ENCODE peak calls at places on chromosomes 2 and 18, in seven cellular contexts. K is HepG2, Q is H1, G is HCT116, Y is GM12878, S is SK-N-SH, E is K562. C is an unnamed sample.

GRCh38 chr2:74020717-74021406 is 36.2 kb downstream of the TET3 start:
- DNase-seq in K (no peak), Q (no peak), G (no peak), Y (no peak), S (no peak), E (no peak), C (no peak)

GRCh38 chr2:96098900-96099590 is 17.3 kb downstream of the ADRA2B start:
- DNase-seq in K (no peak), Q (peak), G (no peak), Y (no peak), S (no peak), E (no peak), C (no peak)

GRCh38 chr2:196278491-196278911 is 107.1 kb upstream of the STK17B start:
- DNase-seq in K (no peak), Q (no peak), G (no peak), Y (no peak), S (no peak), E (no peak), C (no peak)

GRCh38 chr2:118222643-118223486 is 134.6 kb downstream of the INSIG2 start:
- DNase-seq in K (no peak), Q (peak), G (no peak), Y (no peak), S (no peak), E (no peak), C (no peak)

GRCh38 chr2:169193624-169194023 is 124.3 kb downstream of the DHRS9 start:
- DNase-seq in K (no peak), Q (no peak), G (no peak), Y (no peak), S (no peak), E (no peak), C (no peak)

GRCh38 chr18:50424877-50425690 is 50.2 kb downstream of the SKA1 start:
- DNase-seq in K (peak), Q (no peak), G (no peak), Y (no peak), S (no peak), E (peak), C (no peak)

GRCh38 chr2:220451438-220451837 is 824.0 kb downstream of the SLC4A3 start:
- DNase-seq in K (no peak), Q (no peak), G (no peak), Y (no peak), S (no peak), E (no peak), C (no peak)

GRCh38 chr2:21424375-21424774 is 300.6 kb downstream of the TDRD15 start:
- DNase-seq in K (no peak), Q (no peak), G (no peak), Y (no peak), S (no peak), E (no peak), C (no peak)

GRCh38 chr2:96815326-96816126 is 542 bp upstream of the CNNM3 start:
- DNase-seq in K (peak), Q (no peak), G (no peak), Y (no peak), S (peak), E (no peak), C (no peak)

GRCh38 chr2:172985139-172985874 is 90.3 kb upstream of the MAP3K20 start:
- DNase-seq in K (no peak), Q (no peak), G (peak), Y (no peak), S (peak), E (no peak), C (peak)

GRCh38 chr2:190722825-190723224 is 73.9 kb downstream of the NAB1 start:
- DNase-seq in K (no peak), Q (no peak), G (no peak), Y (no peak), S (no peak), E (no peak), C (no peak)

GRCh38 chr18:44789704-44790103 is 109.0 kb downstream of the SETBP1 start:
- DNase-seq in K (peak), Q (no peak), G (no peak), Y (no peak), S (peak), E (no peak), C (no peak)

GRCh38 chr2:197248623-197249022 is 62.0 kb downstream of the ANKRD44 start:
- DNase-seq in K (no peak), Q (no peak), G (no peak), Y (no peak), S (no peak), E (no peak), C (no peak)

GRCh38 chr2:174634130-174635014 is 36.8 kb upstream of the WIPF1 start:
- DNase-seq in K (no peak), Q (no peak), G (no peak), Y (peak), S (no peak), E (peak), C (no peak)

GRCh38 chr2:96340493-96341414 is 5.2 kb downstream of the NCAPH start:
- DNase-seq in K (no peak), Q (no peak), G (no peak), Y (no peak), S (no peak), E (no peak), C (no peak)

GRCh38 chr2:217510790-217511291 is 492.0 kb downstream of the TNS1 start:
- DNase-seq in K (peak), Q (peak), G (peak), Y (peak), S (peak), E (peak), C (peak)

GRCh38 chr2:230090978-230091377 is 22.3 kb upstream of the SLC16A14 start:
- DNase-seq in K (no peak), Q (no peak), G (no peak), Y (no peak), S (no peak), E (no peak), C (no peak)

GRCh38 chr2:191885650-191886049 is 38.8 kb upstream of the CAVIN2 start:
- DNase-seq in K (no peak), Q (no peak), G (no peak), Y (no peak), S (no peak), E (no peak), C (no peak)

GRCh38 chr2:200380833-200381542 is 74.5 kb downstream of the SPATS2L start:
- DNase-seq in K (no peak), Q (no peak), G (no peak), Y (no peak), S (no peak), E (peak), C (no peak)

GRCh38 chr2:26352892-26353291 is 6.3 kb upstream of the ADGRF3 start:
- DNase-seq in K (no peak), Q (no peak), G (peak), Y (no peak), S (no peak), E (no peak), C (no peak)

GRCh38 chr18:30457156-30457555 is 585.4 kb downstream of the DSC3 start:
- DNase-seq in K (no peak), Q (no peak), G (peak), Y (no peak), S (no peak), E (no peak), C (no peak)

GRCh38 chr2:181917378-181917735 is 25.8 kb downstream of the ITPRID2 start:
- DNase-seq in K (no peak), Q (no peak), G (no peak), Y (no peak), S (no peak), E (no peak), C (no peak)

DNA sequence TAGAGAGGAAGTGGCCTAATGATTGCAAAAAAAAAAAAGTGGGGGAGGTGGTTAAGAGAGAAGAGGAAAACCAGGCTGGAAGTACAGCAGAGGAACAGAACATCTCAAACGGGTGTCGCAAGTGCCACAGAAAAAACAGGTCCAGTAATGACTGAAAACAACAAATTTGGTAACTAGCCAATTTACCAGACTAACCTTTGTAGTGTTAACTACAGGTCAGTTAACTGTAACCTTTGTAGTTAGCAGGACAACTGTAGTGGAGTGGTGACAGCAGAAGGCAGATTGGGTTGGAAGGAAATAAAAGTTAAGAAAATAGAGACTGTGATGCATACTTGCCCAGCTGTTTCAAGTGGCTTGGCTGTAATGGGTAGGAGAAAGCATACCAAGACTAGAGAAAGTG is 91.4 kb upstream of the CHST9 start:
- DNase-seq in K (no peak), Q (no peak), G (no peak), Y (no peak), S (no peak), E (no peak), C (no peak)
- TF ChIP-seq JUND in K (no peak), Q (no peak), G (no peak), Y (no peak), S (no peak), E (no peak), C (no peak)

GRCh38 chr2:56682397-56682760 is 498.6 kb downstream of the CCDC85A start:
- DNase-seq in K (no peak), Q (no peak), G (no peak), Y (no peak), S (no peak), E (no peak), C (no peak)
- TF ChIP-seq JUND in K (no peak), Q (no peak), G (no peak), Y (no peak), S (no peak), E (no peak), C (no peak)

GRCh38 chr2:134372611-134373131 is 118.8 kb downstream of the MGAT5 start:
- DNase-seq in K (no peak), Q (no peak), G (no peak), Y (no peak), S (no peak), E (no peak), C (no peak)
- TF ChIP-seq JUND in K (no peak), Q (no peak), G (no peak), Y (no peak), S (no peak), E (no peak), C (no peak)

GRCh38 chr18:7876354-7876753 is 309.2 kb downstream of the PTPRM start:
- DNase-seq in K (no peak), Q (no peak), G (no peak), Y (no peak), S (no peak), E (no peak), C (no peak)

GRCh38 chr18:7877609-7878008 is 310.5 kb downstream of the PTPRM start:
- DNase-seq in K (peak), Q (no peak), G (no peak), Y (peak), S (no peak), E (no peak), C (no peak)

GRCh38 chr18:7879717-7880116 is 312.6 kb downstream of the PTPRM start:
- DNase-seq in K (no peak), Q (no peak), G (no peak), Y (no peak), S (no peak), E (no peak), C (no peak)

GRCh38 chr18:7873316-7873715 is 306.2 kb downstream of the PTPRM start:
- DNase-seq in K (no peak), Q (no peak), G (no peak), Y (no peak), S (no peak), E (no peak), C (no peak)

GRCh38 chr18:7878265-7879173 is 311.4 kb downstream of the PTPRM start:
- DNase-seq in K (peak), Q (no peak), G (no peak), Y (no peak), S (no peak), E (no peak), C (no peak)
- TF ChIP-seq JUND in K (no peak), Q (no peak), G (no peak), Y (no peak), S (no peak), E (no peak), C (no peak)

DNA sequence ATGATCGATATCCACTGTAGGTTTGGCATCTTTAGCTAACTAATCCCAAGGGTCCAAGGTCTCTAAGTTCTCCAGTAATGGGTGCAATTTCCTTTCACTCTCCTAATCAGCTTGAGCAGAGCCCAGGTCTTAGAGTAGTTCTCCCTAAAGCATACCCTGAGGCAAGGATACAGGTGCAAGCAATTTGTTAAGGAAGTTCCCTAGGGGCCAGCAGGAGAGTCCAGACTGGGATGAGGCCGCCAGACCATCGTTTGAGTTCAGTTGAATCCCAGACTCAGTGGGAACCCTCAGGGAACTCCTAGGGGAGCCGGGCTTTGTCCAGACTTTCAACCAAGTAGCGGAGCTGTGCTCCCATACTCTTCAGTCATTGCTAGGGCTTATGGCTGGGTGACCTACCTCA is 835.4 kb upstream of the CDH2 start:
- DNase-seq in K (no peak), Q (no peak), G (no peak), Y (no peak), S (no peak), E (no peak), C (no peak)
- TF ChIP-seq JUND in K (no peak), Q (no peak), G (no peak), Y (no peak), S (no peak), E (no peak), C (no peak)

DNA sequence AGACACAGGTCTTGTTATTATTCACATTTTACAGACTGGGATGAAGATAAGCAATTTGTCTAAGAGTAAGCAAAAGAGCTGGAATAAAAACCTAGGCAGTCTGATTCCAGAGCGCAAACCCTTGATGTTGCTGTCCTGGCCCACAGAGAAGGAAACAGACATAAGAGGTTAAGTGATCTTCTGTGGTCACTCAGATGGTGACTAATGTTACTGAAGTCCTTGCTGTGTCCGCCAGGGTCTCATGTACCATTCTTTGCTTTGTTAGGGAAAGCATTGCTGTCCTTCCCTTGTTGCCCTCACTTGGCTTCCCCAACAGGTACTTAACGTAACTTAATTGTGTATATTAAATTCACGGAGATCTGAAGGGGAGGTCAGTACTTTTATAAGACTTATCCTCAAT is 14.9 kb upstream of the FAP start:
- DNase-seq in K (no peak), Q (no peak), G (no peak), Y (no peak), S (no peak), E (no peak), C (no peak)
- TF ChIP-seq JUND in K (no peak), Q (no peak), G (no peak), Y (no peak), S (no peak), E (no peak), C (no peak)

C was measured in T47D.